ENCODE peak calls at places on chromosomes 4 and X, in nine cellular contexts. J is A549, T is HepG2, Z is tibial nerve, S is sigmoid colon, K is ovary, L is suprapubic skin, U is stomach, A is esophagus muscularis mucosa. I is an unnamed sample.

GRCh38 chr4:183074288-183074990 is 24.6 kb upstream of the WWC2 start:
- DNase-seq in J (peak; percentile 18), T (peak; percentile 31), Z (no peak), S (no peak), K (no peak), L (no peak), U (no peak), A (no peak), I (no peak)

GRCh38 chr4:79653871-79654270 is 245.8 kb upstream of the GK2 start:
- DNase-seq in J (no peak), T (no peak), Z (no peak), S (no peak), K (no peak), L (no peak), U (no peak), A (no peak), I (no peak)

GRCh38 chr4:110867981-110868380 is 245.1 kb upstream of the PITX2 start:
- DNase-seq in J (no peak), T (no peak), Z (no peak), S (no peak), K (no peak), L (no peak), U (no peak), A (no peak), I (no peak)

GRCh38 chrX:56785442-56785841 is 56.4 kb downstream of the NBDY start:
- DNase-seq in J (no peak), T (no peak), Z (no peak), S (peak; percentile 21), K (no peak), L (peak; percentile 4), U (peak; percentile 11), A (no peak), I (no peak)

GRCh38 chr4:1569461-1570151 is 114.5 kb downstream of the FAM53A start:
- DNase-seq in J (no peak), T (no peak), Z (no peak), S (peak; percentile 61), K (no peak), L (no peak), U (no peak), A (no peak), I (no peak)

GRCh38 chrX:41922694-41923171 is 621 bp downstream of the CASK start:
- DNase-seq in J (peak; percentile 26), T (no peak), Z (no peak), S (no peak), K (peak; percentile 16), L (peak; percentile 70), U (no peak), A (no peak), I (peak; percentile 63)

GRCh38 chr4:185039508-185040273 is 21.4 kb downstream of the HELT start:
- DNase-seq in J (peak; percentile 53), T (peak; percentile 30), Z (peak; percentile 49), S (peak; percentile 71), K (peak; percentile 31), L (no peak), U (peak; percentile 67), A (peak; percentile 90), I (peak; percentile 74)

GRCh38 chr4:39353478-39354177 is 12.5 kb downstream of the RFC1 start:
- DNase-seq in J (peak; percentile 23), T (no peak), Z (no peak), S (no peak), K (no peak), L (no peak), U (no peak), A (no peak), I (peak; percentile 41)

GRCh38 chr4:4613641-4614286 is 71.9 kb upstream of the STX18 start:
- DNase-seq in J (no peak), T (no peak), Z (no peak), S (no peak), K (no peak), L (no peak), U (no peak), A (no peak), I (no peak)

GRCh38 chr4:168978001-168978700 is 31.9 kb downstream of the CBR4 start:
- DNase-seq in J (no peak), T (peak; percentile 38), Z (no peak), S (no peak), K (no peak), L (no peak), U (no peak), A (no peak), I (no peak)

GRCh38 chr4:167868163-167868562 is 224.2 kb upstream of the ANXA10 start:
- DNase-seq in J (no peak), T (no peak), Z (no peak), S (no peak), K (no peak), L (no peak), U (no peak), A (no peak), I (no peak)

GRCh38 chrX:98065151-98065550 is 1181.4 kb downstream of the RPA4 start:
- DNase-seq in J (no peak), T (no peak), Z (no peak), S (no peak), K (no peak), L (no peak), U (no peak), A (no peak), I (no peak)

GRCh38 chr4:188839704-188840103 is 700.5 kb downstream of the TRIML1 start:
- DNase-seq in J (no peak), T (no peak), Z (no peak), S (no peak), K (no peak), L (no peak), U (no peak), A (no peak), I (no peak)

GRCh38 chrX:133468081-133468480 is 52.8 kb upstream of the GPC4 start:
- DNase-seq in J (no peak), T (no peak), Z (no peak), S (no peak), K (no peak), L (no peak), U (no peak), A (no peak), I (no peak)

GRCh38 chrX:150364347-150365050 is 1.4 kb downstream of the MAMLD1 start:
- DNase-seq in J (peak; percentile 21), T (no peak), Z (peak; percentile 7), S (no peak), K (peak; percentile 20), L (no peak), U (no peak), A (no peak), I (peak; percentile 59)

GRCh38 chr4:16196482-16197393 is 29.5 kb downstream of the TAPT1 start:
- DNase-seq in J (peak; percentile 54), T (peak; percentile 4), Z (no peak), S (no peak), K (no peak), L (no peak), U (no peak), A (no peak), I (no peak)

GRCh38 chrX:74535633-74536141 is 78.7 kb downstream of the RLIM start:
- DNase-seq in J (no peak), T (peak; percentile 1), Z (peak; percentile 15), S (peak; percentile 92), K (peak; percentile 85), L (peak; percentile 72), U (peak; percentile 63), A (peak; percentile 93), I (peak; percentile 50)

DNA sequence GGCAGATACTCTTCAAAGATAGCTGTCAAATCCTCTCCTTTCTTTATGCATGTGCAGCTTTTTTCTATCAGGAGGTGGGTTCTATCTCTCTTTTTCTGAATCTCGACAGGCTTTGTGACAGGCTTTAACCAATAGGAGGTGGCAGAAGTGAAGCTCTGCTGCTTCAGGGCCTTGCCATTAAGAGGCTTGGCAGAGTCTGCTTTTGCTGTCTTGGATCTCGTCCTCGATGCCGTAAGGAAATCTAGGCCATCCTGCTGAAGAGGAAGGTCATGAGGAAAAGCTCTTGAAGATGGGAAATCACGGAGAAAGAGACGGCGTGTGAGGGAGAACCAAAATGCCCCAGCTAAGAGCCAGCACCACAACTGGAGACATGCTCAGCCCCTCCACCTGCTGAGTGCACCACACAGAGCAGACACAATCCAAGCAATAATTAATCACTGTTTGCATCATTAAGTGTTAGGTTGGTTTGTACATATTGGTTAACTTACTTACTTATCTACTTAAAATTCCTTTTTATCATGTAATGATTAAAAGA is 92.2 kb downstream of the DDIT4L start:
- DNase-seq in J (no peak), T (no peak), Z (no peak), S (no peak), K (no peak), L (no peak), U (no peak), A (no peak), I (no peak)
- TF ChIP-seq EP300 in J (no peak), T (no peak), Z (no peak), S (no peak), K (no peak), L (no peak), U (no peak), A (no peak), I (no peak)

GRCh38 chr4:176492648-176493302 is 173.0 kb downstream of the SPCS3 start:
- DNase-seq in J (no peak), T (no peak), Z (no peak), S (no peak), K (no peak), L (no peak), U (no peak), A (no peak), I (no peak)

DNA sequence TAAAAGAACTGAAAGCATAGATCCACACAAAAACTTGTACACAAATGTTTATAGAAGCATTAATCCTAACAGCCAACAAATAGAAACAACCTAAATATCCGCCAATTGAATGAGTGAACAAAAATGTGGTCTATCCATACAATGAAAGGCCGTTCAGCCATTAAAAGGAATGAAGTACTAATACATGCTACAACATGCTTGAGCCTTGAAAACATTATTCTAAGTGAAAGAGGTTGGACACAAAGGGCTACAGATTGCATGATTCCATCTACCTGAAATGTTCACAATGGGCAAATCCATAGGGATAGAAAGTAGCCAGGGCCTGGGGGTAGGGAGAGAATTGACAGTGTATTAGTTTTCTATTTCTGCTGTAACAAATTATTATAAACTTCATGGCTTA is 169.2 kb downstream of the SPCS3 start:
- DNase-seq in J (no peak), T (no peak), Z (no peak), S (no peak), K (no peak), L (no peak), U (no peak), A (no peak), I (no peak)
- TF ChIP-seq EP300 in J (no peak), T (no peak), Z (no peak), S (no peak), K (no peak), L (no peak), U (no peak), A (no peak), I (no peak)

DNA sequence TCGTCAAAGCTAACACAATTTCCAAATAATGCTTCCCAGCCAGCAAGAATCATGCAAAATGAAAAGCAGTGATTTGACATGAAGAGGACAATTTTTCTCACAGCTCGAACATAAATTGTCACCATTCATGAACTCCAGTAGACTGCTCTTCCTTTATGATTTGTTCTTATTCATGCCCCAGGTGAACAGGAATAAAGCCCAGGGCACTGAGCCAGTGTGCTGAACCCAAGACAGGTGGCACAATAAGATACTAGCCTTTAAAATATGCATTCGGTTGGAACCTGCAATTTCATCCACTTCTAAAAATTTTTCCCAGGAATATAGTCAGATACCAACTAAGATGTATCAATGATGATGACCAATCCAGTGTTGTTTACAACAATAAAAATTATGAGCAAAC is 139.7 kb downstream of the PRSS12 start:
- DNase-seq in J (no peak), T (no peak), Z (no peak), S (no peak), K (no peak), L (no peak), U (no peak), A (no peak), I (no peak)
- TF ChIP-seq EP300 in J (no peak), T (no peak), Z (no peak), S (no peak), K (no peak), L (no peak), U (no peak), A (no peak), I (no peak)

GRCh38 chr4:52842788-52843187 is 19.3 kb upstream of the RASL11B start:
- DNase-seq in J (no peak), T (no peak), Z (no peak), S (no peak), K (no peak), L (no peak), U (no peak), A (no peak), I (no peak)
- TF ChIP-seq EP300 in J (no peak), T (no peak), Z (no peak), S (no peak), K (no peak), L (no peak), U (no peak), A (no peak), I (no peak)